ENCODE peak calls at places on chromosomes 11 and 22, in six cellular contexts. One of them, this sample, is unnamed.

GRCh38 chr11:3854977-3855807 is at the start of gene STIM1:
- DNase-seq in PC-3: peak; percentile 95
- DNase-seq in OCI-LY7: peak; percentile 96
- DNase-seq in body of pancreas: peak; percentile 94
- DNase-seq in endodermal cell: peak; percentile 99
- DNase-seq in mesenchymal stem cell: peak; percentile 94
- DNase-seq in this sample: peak; percentile 96

GRCh38 chr11:31106963-31107576 is 262.5 kb downstream of the DCDC1 start:
- DNase-seq in PC-3: peak; percentile 56
- DNase-seq in OCI-LY7: peak; percentile 37
- DNase-seq in body of pancreas: peak; percentile 72
- DNase-seq in endodermal cell: peak; percentile 93
- DNase-seq in mesenchymal stem cell: peak; percentile 25
- DNase-seq in this sample: peak; percentile 80

GRCh38 chr11:68925613-68926012 is 21.9 kb downstream of the IGHMBP2 start:
- DNase-seq in PC-3: no peak
- DNase-seq in OCI-LY7: peak; percentile 35
- DNase-seq in body of pancreas: no peak
- DNase-seq in endodermal cell: no peak
- DNase-seq in mesenchymal stem cell: no peak
- DNase-seq in this sample: no peak

GRCh38 chr11:60206616-60207015 is 23.7 kb upstream of the MS4A6A start:
- DNase-seq in PC-3: no peak
- DNase-seq in OCI-LY7: no peak
- DNase-seq in body of pancreas: no peak
- DNase-seq in endodermal cell: no peak
- DNase-seq in mesenchymal stem cell: no peak
- DNase-seq in this sample: no peak

GRCh38 chr11:3046190-3046589 is 11.0 kb downstream of the CARS1 start:
- DNase-seq in PC-3: peak; percentile 8
- DNase-seq in OCI-LY7: no peak
- DNase-seq in body of pancreas: no peak
- DNase-seq in endodermal cell: peak; percentile 72
- DNase-seq in mesenchymal stem cell: no peak
- DNase-seq in this sample: no peak

GRCh38 chr11:57804466-57804865 is 42.9 kb downstream of the CTNND1 start:
- DNase-seq in PC-3: no peak
- DNase-seq in OCI-LY7: no peak
- DNase-seq in body of pancreas: no peak
- DNase-seq in endodermal cell: no peak
- DNase-seq in mesenchymal stem cell: no peak
- DNase-seq in this sample: no peak

GRCh38 chr11:129814244-129814992 is 1.2 kb upstream of the TMEM45B start:
- DNase-seq in PC-3: no peak
- DNase-seq in OCI-LY7: peak; percentile 27
- DNase-seq in body of pancreas: no peak
- DNase-seq in endodermal cell: peak; percentile 55
- DNase-seq in mesenchymal stem cell: no peak
- DNase-seq in this sample: no peak

GRCh38 chr11:10902756-10903155 is 44.9 kb upstream of the ZBED5 start:
- DNase-seq in PC-3: no peak
- DNase-seq in OCI-LY7: no peak
- DNase-seq in body of pancreas: no peak
- DNase-seq in endodermal cell: no peak
- DNase-seq in mesenchymal stem cell: no peak
- DNase-seq in this sample: no peak

GRCh38 chr22:30829901-30830550 is 135.4 kb downstream of the OSBP2 start:
- DNase-seq in PC-3: peak; percentile 97
- DNase-seq in OCI-LY7: no peak
- DNase-seq in body of pancreas: no peak
- DNase-seq in endodermal cell: no peak
- DNase-seq in mesenchymal stem cell: no peak
- DNase-seq in this sample: no peak

GRCh38 chr11:10302744-10303557 is 1.9 kb upstream of the ADM start:
- DNase-seq in PC-3: peak; percentile 67
- DNase-seq in OCI-LY7: no peak
- DNase-seq in body of pancreas: peak; percentile 88
- DNase-seq in endodermal cell: peak; percentile 81
- DNase-seq in mesenchymal stem cell: peak; percentile 85
- DNase-seq in this sample: peak; percentile 72

GRCh38 chr11:15194671-15195415 is 80.1 kb downstream of the INSC start:
- DNase-seq in PC-3: no peak
- DNase-seq in OCI-LY7: no peak
- DNase-seq in body of pancreas: no peak
- DNase-seq in endodermal cell: peak; percentile 9
- DNase-seq in mesenchymal stem cell: no peak
- DNase-seq in this sample: no peak

GRCh38 chr11:82747471-82747870 is 13.8 kb upstream of the FAM181B start:
- DNase-seq in PC-3: no peak
- DNase-seq in OCI-LY7: no peak
- DNase-seq in body of pancreas: no peak
- DNase-seq in endodermal cell: no peak
- DNase-seq in mesenchymal stem cell: no peak
- DNase-seq in this sample: no peak

DNA sequence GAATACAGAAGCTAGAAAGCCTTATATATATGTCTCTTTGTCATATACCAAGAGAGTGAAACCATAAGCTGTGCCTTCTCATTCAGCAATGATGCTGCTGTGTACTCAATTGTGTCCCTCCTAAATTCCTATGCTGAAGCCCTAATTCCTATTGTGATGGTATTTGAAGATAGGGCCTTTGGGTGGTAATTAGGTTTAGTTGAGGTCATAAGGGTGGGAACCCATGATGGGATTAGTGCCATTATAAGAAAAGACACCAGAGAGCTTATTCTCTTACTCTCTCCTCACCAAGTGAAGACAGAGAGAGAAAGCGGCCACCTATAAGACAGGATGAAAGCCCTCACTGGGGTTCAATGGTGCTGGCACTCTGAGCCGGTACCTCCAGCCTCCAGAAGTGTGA is 1191.3 kb upstream of the TENM4 start:
- DNase-seq in PC-3: no peak
- DNase-seq in OCI-LY7: no peak
- DNase-seq in body of pancreas: no peak
- DNase-seq in endodermal cell: no peak
- DNase-seq in mesenchymal stem cell: no peak
- DNase-seq in this sample: no peak
- H3K4me1 ChIP-seq in PC-3: no peaks in the 10 kb centered on the region
- H3K4me1 ChIP-seq in OCI-LY7: no peaks in the 10 kb centered on the region
- H3K4me1 ChIP-seq in body of pancreas: no peaks in the 10 kb centered on the region
- H3K4me1 ChIP-seq in endodermal cell: peaks cover 4% of the 10 kb centered on the region
- H3K4me1 ChIP-seq in mesenchymal stem cell: no peaks in the 10 kb centered on the region
- H3K4me1 ChIP-seq in this sample: peaks cover 26% of the 10 kb centered on the region

GRCh38 chr22:42509548-42509947 is 10.0 kb downstream of the RRP7A start:
- DNase-seq in PC-3: no peak
- DNase-seq in OCI-LY7: peak; percentile 54
- DNase-seq in body of pancreas: no peak
- DNase-seq in endodermal cell: no peak
- DNase-seq in mesenchymal stem cell: no peak
- DNase-seq in this sample: no peak

GRCh38 chr22:42515896-42516295 is 3.7 kb downstream of the RRP7A start:
- DNase-seq in PC-3: no peak
- DNase-seq in OCI-LY7: no peak
- DNase-seq in body of pancreas: peak; percentile 61
- DNase-seq in endodermal cell: peak; percentile 41
- DNase-seq in mesenchymal stem cell: no peak
- DNase-seq in this sample: no peak

GRCh38 chr22:42511401-42511891 is 8.2 kb downstream of the RRP7A start:
- DNase-seq in PC-3: no peak
- DNase-seq in OCI-LY7: peak; percentile 53
- DNase-seq in body of pancreas: no peak
- DNase-seq in endodermal cell: no peak
- DNase-seq in mesenchymal stem cell: no peak
- DNase-seq in this sample: no peak
- H3K4me1 ChIP-seq in PC-3: no peaks in the 10 kb centered on the region
- H3K4me1 ChIP-seq in OCI-LY7: peaks cover 49% of the 10 kb centered on the region
- H3K4me1 ChIP-seq in body of pancreas: peaks cover 12% of the 10 kb centered on the region
- H3K4me1 ChIP-seq in endodermal cell: no peaks in the 10 kb centered on the region
- H3K4me1 ChIP-seq in mesenchymal stem cell: peaks cover 13% of the 10 kb centered on the region
- H3K4me1 ChIP-seq in this sample: no peaks in the 10 kb centered on the region

DNA sequence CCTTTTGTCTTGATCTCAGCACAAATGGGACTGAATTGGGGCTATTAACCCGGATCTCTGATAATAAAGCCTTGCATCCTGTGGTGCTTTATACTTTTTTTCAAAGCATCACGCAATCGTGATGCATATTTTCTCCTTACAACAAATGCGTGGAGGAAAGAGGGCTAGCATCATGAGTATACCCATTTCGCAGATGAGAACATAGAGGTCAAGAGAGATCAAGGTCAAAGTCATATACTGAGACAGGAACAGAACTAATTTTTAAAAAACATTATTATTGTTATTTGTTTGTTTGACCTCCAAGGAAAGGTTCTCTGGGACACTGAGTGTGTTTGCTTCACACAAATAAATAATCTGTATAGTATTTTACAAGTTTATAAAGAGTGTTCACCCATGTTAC is 191.2 kb downstream of the ST3GAL4 start:
- DNase-seq in PC-3: no peak
- DNase-seq in OCI-LY7: no peak
- DNase-seq in body of pancreas: no peak
- DNase-seq in endodermal cell: no peak
- DNase-seq in mesenchymal stem cell: no peak
- DNase-seq in this sample: no peak
- H3K4me1 ChIP-seq in PC-3: no peaks in the 10 kb centered on the region
- H3K4me1 ChIP-seq in OCI-LY7: no peaks in the 10 kb centered on the region
- H3K4me1 ChIP-seq in body of pancreas: peaks cover 25% of the 10 kb centered on the region
- H3K4me1 ChIP-seq in endodermal cell: peaks cover 21% of the 10 kb centered on the region
- H3K4me1 ChIP-seq in mesenchymal stem cell: peaks cover 10% of the 10 kb centered on the region
- H3K4me1 ChIP-seq in this sample: no peaks in the 10 kb centered on the region

GRCh38 chr11:65415499-65416340 is 6.9 kb upstream of the NEAT1 start:
- DNase-seq in PC-3: no peak
- DNase-seq in OCI-LY7: no peak
- DNase-seq in body of pancreas: no peak
- DNase-seq in endodermal cell: peak; percentile 54
- DNase-seq in mesenchymal stem cell: peak; percentile 35
- DNase-seq in this sample: no peak
- H3K4me1 ChIP-seq in PC-3: peaks cover 42% of the 10 kb centered on the region
- H3K4me1 ChIP-seq in OCI-LY7: peaks cover 61% of the 10 kb centered on the region
- H3K4me1 ChIP-seq in body of pancreas: peaks cover 67% of the 10 kb centered on the region
- H3K4me1 ChIP-seq in endodermal cell: peaks cover 17% of the 10 kb centered on the region
- H3K4me1 ChIP-seq in mesenchymal stem cell: peaks cover 45% of the 10 kb centered on the region
- H3K4me1 ChIP-seq in this sample: peaks cover 40% of the 10 kb centered on the region

DNA sequence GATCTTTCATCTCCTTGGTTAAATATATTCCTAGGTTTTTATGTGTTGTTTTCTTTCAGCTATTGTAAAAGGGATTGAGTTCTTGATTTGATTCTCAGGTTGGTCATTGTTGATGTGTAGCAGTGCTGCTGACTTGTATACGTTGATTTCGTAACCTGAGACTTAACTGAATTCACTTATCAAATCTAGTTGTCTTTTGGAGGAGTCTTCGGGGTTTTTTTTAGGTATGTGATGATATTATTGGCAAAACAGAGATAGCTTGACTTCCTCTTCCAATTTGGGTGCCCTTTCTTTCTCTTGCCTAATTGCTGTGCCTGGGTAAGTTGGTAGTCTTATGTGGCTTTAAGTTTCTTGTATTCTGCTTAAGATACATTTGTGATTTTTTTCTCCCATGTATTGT is 52.8 kb downstream of the CBL start:
- DNase-seq in PC-3: no peak
- DNase-seq in OCI-LY7: peak; percentile 10
- DNase-seq in body of pancreas: no peak
- DNase-seq in endodermal cell: no peak
- DNase-seq in mesenchymal stem cell: peak; percentile 1
- DNase-seq in this sample: no peak
- H3K4me1 ChIP-seq in PC-3: peaks cover 4% of the 10 kb centered on the region
- H3K4me1 ChIP-seq in OCI-LY7: peaks cover 64% of the 10 kb centered on the region
- H3K4me1 ChIP-seq in body of pancreas: peaks cover 15% of the 10 kb centered on the region
- H3K4me1 ChIP-seq in endodermal cell: no peaks in the 10 kb centered on the region
- H3K4me1 ChIP-seq in mesenchymal stem cell: no peaks in the 10 kb centered on the region
- H3K4me1 ChIP-seq in this sample: peaks cover 31% of the 10 kb centered on the region

GRCh38 chr11:86785576-86785975 is 14.8 kb upstream of the PRSS23 start:
- DNase-seq in PC-3: no peak
- DNase-seq in OCI-LY7: no peak
- DNase-seq in body of pancreas: no peak
- DNase-seq in endodermal cell: no peak
- DNase-seq in mesenchymal stem cell: no peak
- DNase-seq in this sample: no peak
- H3K4me1 ChIP-seq in PC-3: peaks cover 9% of the 10 kb centered on the region
- H3K4me1 ChIP-seq in OCI-LY7: no peaks in the 10 kb centered on the region
- H3K4me1 ChIP-seq in body of pancreas: no peaks in the 10 kb centered on the region
- H3K4me1 ChIP-seq in endodermal cell: peaks cover 4% of the 10 kb centered on the region
- H3K4me1 ChIP-seq in mesenchymal stem cell: no peaks in the 10 kb centered on the region
- H3K4me1 ChIP-seq in this sample: peaks cover 12% of the 10 kb centered on the region

DNA sequence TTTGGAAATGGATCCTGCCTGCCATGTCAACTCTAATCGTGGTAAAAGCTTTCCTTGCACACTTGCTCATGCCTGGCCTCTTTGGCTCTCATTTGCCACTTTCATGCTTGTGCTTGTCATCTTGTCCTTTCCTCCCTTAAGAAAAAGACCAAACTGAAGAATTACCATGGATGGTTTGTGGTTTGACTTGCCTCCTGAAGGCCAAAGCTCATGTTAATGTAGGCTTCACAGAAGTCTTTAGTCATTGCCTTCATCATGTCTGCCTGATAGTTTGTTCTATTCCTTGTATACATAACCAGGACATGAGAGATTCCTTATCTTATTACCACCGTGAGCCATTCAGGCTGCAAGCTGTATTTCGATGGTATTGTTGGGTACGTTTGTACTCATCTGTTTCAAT is 17.3 kb downstream of the TEAD1 start:
- DNase-seq in PC-3: no peak
- DNase-seq in OCI-LY7: no peak
- DNase-seq in body of pancreas: no peak
- DNase-seq in endodermal cell: no peak
- DNase-seq in mesenchymal stem cell: peak; percentile 88
- DNase-seq in this sample: no peak
- H3K4me1 ChIP-seq in PC-3: peaks cover 83% of the 10 kb centered on the region
- H3K4me1 ChIP-seq in OCI-LY7: peaks cover 45% of the 10 kb centered on the region
- H3K4me1 ChIP-seq in body of pancreas: peaks cover 83% of the 10 kb centered on the region
- H3K4me1 ChIP-seq in endodermal cell: peaks cover 39% of the 10 kb centered on the region
- H3K4me1 ChIP-seq in mesenchymal stem cell: peaks cover 24% of the 10 kb centered on the region
- H3K4me1 ChIP-seq in this sample: peaks cover 80% of the 10 kb centered on the region

GRCh38 chr22:33747576-33748180 is 172.6 kb downstream of the LARGE1 start:
- DNase-seq in PC-3: no peak
- DNase-seq in OCI-LY7: peak; percentile 58
- DNase-seq in body of pancreas: peak; percentile 13
- DNase-seq in endodermal cell: no peak
- DNase-seq in mesenchymal stem cell: no peak
- DNase-seq in this sample: no peak

GRCh38 chr22:33743756-33744155 is 176.5 kb downstream of the LARGE1 start:
- DNase-seq in PC-3: no peak
- DNase-seq in OCI-LY7: no peak
- DNase-seq in body of pancreas: no peak
- DNase-seq in endodermal cell: no peak
- DNase-seq in mesenchymal stem cell: no peak
- DNase-seq in this sample: no peak

GRCh38 chr22:33746501-33746928 is 173.8 kb downstream of the LARGE1 start:
- DNase-seq in PC-3: no peak
- DNase-seq in OCI-LY7: no peak
- DNase-seq in body of pancreas: peak; percentile 61
- DNase-seq in endodermal cell: no peak
- DNase-seq in mesenchymal stem cell: no peak
- DNase-seq in this sample: no peak

GRCh38 chr22:33747029-33747428 is 173.2 kb downstream of the LARGE1 start:
- DNase-seq in PC-3: no peak
- DNase-seq in OCI-LY7: no peak
- DNase-seq in body of pancreas: no peak
- DNase-seq in endodermal cell: no peak
- DNase-seq in mesenchymal stem cell: no peak
- DNase-seq in this sample: no peak

DNA sequence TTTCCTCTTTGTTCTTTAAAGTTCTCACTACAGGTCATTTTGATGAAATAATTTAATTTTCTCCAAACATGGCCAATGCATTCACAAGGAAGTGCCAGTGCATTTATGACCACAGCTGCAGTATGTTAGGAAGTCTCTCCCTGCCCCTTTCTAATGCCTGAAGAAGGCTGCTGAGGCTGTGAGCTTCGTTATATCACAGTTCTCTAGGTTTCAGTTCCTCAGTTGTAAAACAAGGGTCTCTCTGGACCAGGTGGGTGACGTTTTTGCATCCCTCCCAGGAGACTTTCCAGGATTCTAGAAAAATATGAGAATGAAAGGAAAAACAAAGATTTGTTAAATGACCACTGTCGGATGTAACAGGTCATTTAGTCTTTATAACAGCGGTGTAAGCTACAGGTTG is 171.6 kb downstream of the LARGE1 start:
- DNase-seq in PC-3: no peak
- DNase-seq in OCI-LY7: peak; percentile 71
- DNase-seq in body of pancreas: no peak
- DNase-seq in endodermal cell: no peak
- DNase-seq in mesenchymal stem cell: no peak
- DNase-seq in this sample: no peak
- H3K4me1 ChIP-seq in PC-3: no peaks in the 10 kb centered on the region
- H3K4me1 ChIP-seq in OCI-LY7: peaks cover 16% of the 10 kb centered on the region
- H3K4me1 ChIP-seq in body of pancreas: peaks cover 35% of the 10 kb centered on the region
- H3K4me1 ChIP-seq in endodermal cell: no peaks in the 10 kb centered on the region
- H3K4me1 ChIP-seq in mesenchymal stem cell: no peaks in the 10 kb centered on the region
- H3K4me1 ChIP-seq in this sample: no peaks in the 10 kb centered on the region

This sample was measured in cardiac muscle cell.